ENCODE peak calls at places on chromosomes 11 and 22, in four cellular contexts. R, P, I and X are unnamed samples.

GRCh38 chr22:46652081-46652929 is 32.1 kb downstream of the GRAMD4 start:
- DNase-seq in P (no peak), R (peak; percentile 48), I (peak; percentile 48), X (no peak)

GRCh38 chr11:126319374-126319740 is 15.5 kb downstream of the DCPS start:
- DNase-seq in R (no peak), P (peak; percentile 64), I (no peak), X (no peak)

GRCh38 chr11:96075532-96075959 is 151.6 kb upstream of the MTMR2 start:
- DNase-seq in I (no peak), R (no peak), P (no peak), X (no peak)

GRCh38 chr11:86523738-86524602 is 148.4 kb downstream of the ME3 start:
- DNase-seq in R (peak; percentile 99), I (no peak), P (no peak), X (peak; percentile 18)

GRCh38 chr11:75721852-75722668 is 4.4 kb downstream of the MOGAT2 start:
- DNase-seq in I (peak; percentile 58), R (no peak), P (no peak), X (no peak)

GRCh38 chr22:40436460-40437431 is 66.4 kb downstream of the SGSM3 start:
- DNase-seq in P (no peak), I (peak; percentile 31), R (peak; percentile 59), X (peak; percentile 56)

GRCh38 chr11:36034572-36035331 is 90.9 kb downstream of the LDLRAD3 start:
- DNase-seq in P (no peak), R (peak; percentile 64), I (no peak), X (no peak)

GRCh38 chr11:37496196-37496595 is 898.2 kb upstream of the RAG2 start:
- DNase-seq in I (no peak), P (no peak), R (no peak), X (no peak)

GRCh38 chr22:43754176-43754575 is 57.9 kb downstream of the EFCAB6 start:
- DNase-seq in I (no peak), R (no peak), P (no peak), X (no peak)

GRCh38 chr22:49302530-49302929 is 525.1 kb downstream of the BRD1 start:
- DNase-seq in R (no peak), P (peak; percentile 41), I (no peak), X (no peak)

GRCh38 chr11:46694095-46694494 is 6.3 kb downstream of the ARHGAP1 start:
- DNase-seq in I (no peak), R (no peak), P (no peak), X (no peak)

GRCh38 chr11:75371930-75372876 is 20.7 kb upstream of the ARRB1 start:
- DNase-seq in I (peak; percentile 39), R (no peak), P (peak; percentile 33), X (no peak)

GRCh38 chr11:76927160-76927559 is 66.4 kb downstream of the ACER3 start:
- DNase-seq in I (no peak), R (no peak), P (no peak), X (no peak)

GRCh38 chr11:122105009-122105828 is 10.8 kb downstream of the BLID start:
- DNase-seq in R (no peak), I (no peak), P (no peak), X (no peak)

GRCh38 chr11:114293201-114293711 is 2.9 kb upstream of the NNMT start:
- DNase-seq in P (no peak), I (no peak), R (no peak), X (no peak)

GRCh38 chr11:128365044-128365443 is 222.3 kb downstream of the ETS1 start:
- DNase-seq in R (peak; percentile 52), P (no peak), I (no peak), X (no peak)

GRCh38 chr11:33997473-33998347 is 53.8 kb upstream of the CAPRIN1 start:
- DNase-seq in P (no peak), I (no peak), R (no peak), X (no peak)
- H3K4me3 ChIP-seq in P (no peak overlapping the region), I (no peak overlapping the region), R (peak overlapping the region; percentile 0), X (no peak overlapping the region)

GRCh38 chr11:62593434-62594044 is 2.2 kb upstream of the TUT1 start:
- DNase-seq in I (peak; percentile 87), R (peak; percentile 70), P (peak; percentile 92), X (peak; percentile 81)
- H3K27ac ChIP-seq in I (peak overlapping the region; percentile 93), R (no peak overlapping the region), P (peak overlapping the region; percentile 98), X (no peak overlapping the region)

GRCh38 chr11:32438346-32438882 is 3.1 kb upstream of the WT1 start:
- DNase-seq in R (no peak), P (no peak), I (no peak), X (no peak)
- H3K4me3 ChIP-seq in R (no peak overlapping the region), P (peak overlapping the region; percentile 42), I (no peak overlapping the region), X (peak overlapping the region; percentile 87)

GRCh38 chr11:19996591-19996990 is 163.7 kb downstream of the DBX1 start:
- DNase-seq in R (no peak), P (no peak), I (no peak), X (no peak)

GRCh38 chr11:20002312-20003216 is 157.7 kb downstream of the DBX1 start:
- DNase-seq in I (no peak), P (no peak), R (no peak), X (no peak)

GRCh38 chr11:20003357-20003756 is 156.9 kb downstream of the DBX1 start:
- DNase-seq in R (no peak), P (no peak), I (no peak), X (no peak)

GRCh38 chr11:20000393-20001134 is 159.7 kb downstream of the DBX1 start:
- DNase-seq in R (no peak), I (no peak), P (no peak), X (peak; percentile 22)

DNA sequence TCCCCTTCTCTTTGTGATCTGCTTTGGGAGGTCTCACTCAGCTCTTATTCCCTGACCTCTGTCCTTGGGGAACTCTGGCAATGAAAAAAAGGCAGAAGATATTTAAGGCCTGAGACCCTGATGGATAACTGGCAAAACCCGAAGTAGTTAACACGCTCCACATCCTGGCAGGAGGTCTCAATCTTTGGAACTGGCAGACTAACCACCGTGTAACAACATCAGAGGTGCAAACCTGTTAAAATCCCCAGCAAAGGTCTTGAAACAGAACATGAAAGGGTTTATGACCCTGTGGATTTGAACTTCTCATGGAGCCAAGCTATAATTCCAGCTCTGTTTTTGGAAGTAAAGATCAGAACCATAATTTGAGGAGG is 160.3 kb downstream of the DBX1 start:
- DNase-seq in R (no peak), P (no peak), I (no peak), X (no peak)
- H3K27ac ChIP-seq in R (no peak overlapping the region), P (no peak overlapping the region), I (no peak overlapping the region), X (peak overlapping the region; percentile 22)

DNA sequence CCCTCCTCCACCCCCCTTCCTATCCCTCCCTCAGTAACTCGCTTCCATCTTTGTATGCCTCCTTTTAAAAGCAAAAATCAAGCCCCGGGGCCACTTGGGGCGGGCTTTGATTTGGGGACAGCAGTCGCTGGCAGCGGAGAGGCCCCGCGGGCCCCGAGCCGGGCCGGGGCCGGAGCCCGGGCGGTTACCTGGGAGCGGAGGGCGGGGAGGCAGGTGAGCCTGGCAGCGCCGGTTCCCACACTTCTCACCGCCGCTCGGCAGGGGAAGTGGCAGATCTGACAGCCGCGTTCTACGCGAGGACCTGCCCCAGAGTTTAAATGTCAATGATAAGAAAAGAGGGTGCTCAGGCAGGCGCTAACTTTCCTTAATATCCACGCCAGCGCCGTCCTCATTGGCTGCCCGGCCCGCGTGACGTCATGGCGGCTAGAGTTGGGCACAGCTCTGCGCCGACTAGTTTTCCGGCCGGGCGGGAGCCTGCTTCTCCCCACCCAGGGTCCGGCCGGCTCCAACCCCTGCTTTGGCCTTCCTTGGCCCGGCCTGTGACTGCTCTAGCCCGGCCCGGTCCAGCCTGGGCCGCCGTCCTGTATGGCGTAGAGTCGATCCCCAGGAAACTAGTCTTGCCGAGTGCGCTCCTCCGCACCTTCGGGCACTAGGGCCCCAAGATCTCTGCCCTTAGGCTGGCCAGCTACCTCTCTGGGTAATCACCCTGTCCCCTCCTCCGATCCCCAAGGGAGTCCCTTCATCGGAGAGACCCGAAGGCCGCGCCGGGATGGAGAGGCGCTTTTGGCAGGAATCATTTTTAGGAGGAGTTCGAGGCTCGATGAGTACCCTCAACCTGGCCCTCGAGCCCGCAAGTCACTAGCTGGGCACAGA is 6.7 kb upstream of the PAX6 start:
- DNase-seq in P (peak; percentile 68), R (no peak), I (no peak), X (no peak)
- H3K4me3 ChIP-seq in P (peak overlapping the region; percentile 16), R (no peak overlapping the region), I (no peak overlapping the region), X (no peak overlapping the region)

DNA sequence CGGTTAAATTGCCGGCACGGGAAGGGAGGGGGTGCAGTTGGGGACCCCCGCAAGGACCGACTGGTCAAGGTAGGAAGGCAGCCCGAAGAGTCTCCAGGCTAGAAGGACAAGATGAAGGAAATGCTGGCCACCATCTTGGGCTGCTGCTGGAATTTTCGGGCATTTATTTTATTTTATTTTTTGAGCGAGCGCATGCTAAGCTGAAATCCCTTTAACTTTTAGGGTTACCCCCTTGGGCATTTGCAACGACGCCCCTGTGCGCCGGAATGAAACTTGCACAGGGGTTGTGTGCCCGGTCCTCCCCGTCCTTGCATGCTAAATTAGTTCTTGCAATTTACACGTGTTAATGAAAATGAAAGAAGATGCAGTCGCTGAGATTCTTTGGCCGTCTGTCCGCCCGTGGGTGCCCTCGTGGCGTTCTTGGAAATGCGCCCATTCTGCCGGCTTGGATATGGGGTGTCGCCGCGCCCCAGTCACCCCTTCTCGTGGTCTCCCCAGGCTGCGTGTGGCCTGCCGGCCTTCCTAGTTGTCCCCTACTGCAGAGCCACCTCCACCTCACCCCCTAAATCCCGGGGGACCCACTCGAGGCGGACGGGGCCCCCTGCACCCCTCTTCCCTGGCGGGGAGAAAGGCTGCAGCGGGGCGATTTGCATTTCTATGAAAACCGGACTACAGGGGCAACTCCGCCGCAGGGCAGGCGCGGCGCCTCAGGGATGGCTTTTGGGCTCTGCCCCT is 529 bp upstream of the CCND1 start:
- DNase-seq in P (peak; percentile 81), R (no peak), I (peak; percentile 49), X (no peak)
- H3K27ac ChIP-seq in P (peak overlapping the region; percentile 87), R (peak overlapping the region; percentile 79), I (peak overlapping the region; percentile 89), X (no peak overlapping the region)

GRCh38 chr11:118340437-118340836 is 2.1 kb downstream of the CD3D start:
- DNase-seq in I (no peak), R (no peak), P (no peak), X (no peak)

GRCh38 chr11:118342503-118343161 is at the start of gene CD3D:
- DNase-seq in I (no peak), P (no peak), R (no peak), X (no peak)

GRCh38 chr11:118343981-118344521 is at the start of gene CD3G:
- DNase-seq in P (peak; percentile 84), I (peak; percentile 32), R (no peak), X (no peak)

GRCh38 chr11:118341749-118342489 is 586 bp downstream of the CD3D start:
- DNase-seq in P (no peak), R (no peak), I (no peak), X (no peak)

GRCh38 chr11:118343248-118343647 is 743 bp upstream of the CD3D start:
- DNase-seq in R (no peak), P (no peak), I (no peak), X (no peak)
- H3K4me3 ChIP-seq in R (no peak overlapping the region), P (no peak overlapping the region), I (no peak overlapping the region), X (no peak overlapping the region)

DNA sequence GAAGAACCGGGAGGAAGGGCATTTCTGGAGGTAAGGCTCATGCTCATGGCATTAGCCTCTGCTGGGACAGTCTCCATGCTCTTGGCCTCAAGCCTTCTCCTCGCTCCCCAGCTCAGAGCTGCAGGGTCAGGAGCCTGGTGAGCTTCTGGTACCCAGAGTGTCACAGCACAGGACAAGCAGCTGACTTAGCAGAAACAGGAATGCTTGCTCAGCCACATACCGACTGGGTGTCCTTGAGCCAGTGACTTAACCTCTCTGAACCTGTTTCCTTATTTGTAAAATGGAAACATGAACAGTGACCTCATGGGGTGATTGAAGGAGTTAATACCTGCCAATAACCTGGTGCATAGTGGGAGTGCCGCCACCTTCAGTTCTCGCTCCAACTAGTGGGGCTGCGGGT is 68.1 kb upstream of the RASD2 start:
- DNase-seq in I (no peak), R (no peak), P (no peak), X (no peak)
- H3K27ac ChIP-seq in I (no peak overlapping the region), R (no peak overlapping the region), P (no peak overlapping the region), X (no peak overlapping the region)

GRCh38 chr11:134026655-134027343 is 42.1 kb upstream of the JAM3 start:
- DNase-seq in I (no peak), P (no peak), R (no peak), X (no peak)
- H3K4me3 ChIP-seq in I (no peak overlapping the region), P (no peak overlapping the region), R (no peak overlapping the region), X (no peak overlapping the region)